ENCODE peak calls at places on chromosome 9, in seven cellular contexts. One of them, this sample, is unnamed. For H3K27me3, the result is how much of the 10 kb centered on the place peaks cover.

GRCh38 chr9:94796687-94797086 is 70.2 kb downstream of the AOPEP start:
- DNase-seq in K562: no peak
- DNase-seq in uterus: no peak
- DNase-seq in left ventricle myocardium inferior: no peak
- DNase-seq in HepG2: no peak
- DNase-seq in SJCRH30: no peak
- DNase-seq in mammary epithelial cell: no peak
- DNase-seq in this sample: no peak

GRCh38 chr9:129412814-129413536 is 207.9 kb downstream of the C9orf50 start:
- DNase-seq in SJCRH30: peak
- DNase-seq in HepG2: no peak
- DNase-seq in uterus: peak
- DNase-seq in left ventricle myocardium inferior: peak
- DNase-seq in mammary epithelial cell: peak
- DNase-seq in K562: peak
- DNase-seq in this sample: peak

GRCh38 chr9:734831-735511 is 106.5 kb upstream of the DMRT1 start:
- DNase-seq in mammary epithelial cell: peak
- DNase-seq in left ventricle myocardium inferior: no peak
- DNase-seq in SJCRH30: peak
- DNase-seq in uterus: peak
- DNase-seq in HepG2: peak
- DNase-seq in K562: no peak
- DNase-seq in this sample: peak

GRCh38 chr9:125747053-125747764 is at the start of gene PBX3:
- DNase-seq in left ventricle myocardium inferior: peak
- DNase-seq in HepG2: no peak
- DNase-seq in SJCRH30: peak
- DNase-seq in uterus: peak
- DNase-seq in K562: peak
- DNase-seq in mammary epithelial cell: peak
- DNase-seq in this sample: peak

GRCh38 chr9:97806721-97807120 is 46.3 kb upstream of the FOXE1 start:
- DNase-seq in K562: no peak
- DNase-seq in uterus: no peak
- DNase-seq in HepG2: no peak
- DNase-seq in mammary epithelial cell: no peak
- DNase-seq in left ventricle myocardium inferior: no peak
- DNase-seq in SJCRH30: no peak
- DNase-seq in this sample: no peak

GRCh38 chr9:22208846-22209585 is 199.9 kb upstream of the CDKN2B start:
- DNase-seq in mammary epithelial cell: peak
- DNase-seq in HepG2: no peak
- DNase-seq in left ventricle myocardium inferior: no peak
- DNase-seq in K562: no peak
- DNase-seq in uterus: no peak
- DNase-seq in SJCRH30: no peak
- DNase-seq in this sample: no peak

GRCh38 chr9:37968228-37968672 is 64.3 kb upstream of the SLC25A51 start:
- DNase-seq in uterus: no peak
- DNase-seq in K562: peak
- DNase-seq in mammary epithelial cell: peak
- DNase-seq in SJCRH30: no peak
- DNase-seq in left ventricle myocardium inferior: no peak
- DNase-seq in HepG2: peak
- DNase-seq in this sample: no peak

GRCh38 chr9:89427621-89428221 is 70.2 kb downstream of the SEMA4D start:
- DNase-seq in left ventricle myocardium inferior: no peak
- DNase-seq in uterus: no peak
- DNase-seq in HepG2: no peak
- DNase-seq in mammary epithelial cell: no peak
- DNase-seq in SJCRH30: no peak
- DNase-seq in K562: no peak
- DNase-seq in this sample: no peak

GRCh38 chr9:34989056-34989945 is at the start of gene DNAJB5:
- DNase-seq in K562: peak
- DNase-seq in mammary epithelial cell: peak
- DNase-seq in SJCRH30: peak
- DNase-seq in uterus: peak
- DNase-seq in left ventricle myocardium inferior: peak
- DNase-seq in HepG2: peak
- DNase-seq in this sample: peak

GRCh38 chr9:68507098-68507795 is 33.4 kb downstream of the TMEM252 start:
- DNase-seq in K562: peak
- DNase-seq in mammary epithelial cell: peak
- DNase-seq in left ventricle myocardium inferior: no peak
- DNase-seq in uterus: no peak
- DNase-seq in SJCRH30: peak
- DNase-seq in HepG2: no peak
- DNase-seq in this sample: no peak

GRCh38 chr9:34603610-34604231 is 8.2 kb downstream of the RPP25L start:
- DNase-seq in HepG2: peak
- DNase-seq in K562: peak
- DNase-seq in mammary epithelial cell: peak
- DNase-seq in left ventricle myocardium inferior: peak
- DNase-seq in uterus: peak
- DNase-seq in SJCRH30: peak
- DNase-seq in this sample: peak

GRCh38 chr9:95506692-95507455 is 9.9 kb downstream of the PTCH1 start:
- DNase-seq in mammary epithelial cell: peak
- DNase-seq in HepG2: peak
- DNase-seq in left ventricle myocardium inferior: peak
- DNase-seq in uterus: peak
- DNase-seq in K562: peak
- DNase-seq in SJCRH30: peak
- DNase-seq in this sample: peak

GRCh38 chr9:126480810-126481209 is 132.9 kb upstream of the LMX1B start:
- DNase-seq in HepG2: no peak
- DNase-seq in K562: no peak
- DNase-seq in left ventricle myocardium inferior: no peak
- DNase-seq in mammary epithelial cell: no peak
- DNase-seq in SJCRH30: no peak
- DNase-seq in uterus: no peak
- DNase-seq in this sample: no peak

GRCh38 chr9:125761685-125762084 is 14.5 kb downstream of the PBX3 start:
- DNase-seq in HepG2: no peak
- DNase-seq in mammary epithelial cell: no peak
- DNase-seq in SJCRH30: no peak
- DNase-seq in K562: no peak
- DNase-seq in uterus: no peak
- DNase-seq in left ventricle myocardium inferior: no peak
- DNase-seq in this sample: no peak

GRCh38 chr9:530681-531080 is 310.8 kb upstream of the DMRT1 start:
- DNase-seq in left ventricle myocardium inferior: peak
- DNase-seq in uterus: no peak
- DNase-seq in K562: no peak
- DNase-seq in mammary epithelial cell: peak
- DNase-seq in SJCRH30: no peak
- DNase-seq in HepG2: no peak
- DNase-seq in this sample: peak

GRCh38 chr9:12511726-12512125 is 181.5 kb upstream of the TYRP1 start:
- DNase-seq in K562: no peak
- DNase-seq in mammary epithelial cell: no peak
- DNase-seq in HepG2: no peak
- DNase-seq in left ventricle myocardium inferior: no peak
- DNase-seq in uterus: no peak
- DNase-seq in SJCRH30: no peak
- DNase-seq in this sample: no peak

GRCh38 chr9:75185585-75186170 is 97.4 kb downstream of the OSTF1 start:
- DNase-seq in left ventricle myocardium inferior: no peak
- DNase-seq in SJCRH30: peak
- DNase-seq in mammary epithelial cell: no peak
- DNase-seq in HepG2: peak
- DNase-seq in uterus: no peak
- DNase-seq in K562: peak
- DNase-seq in this sample: peak

GRCh38 chr9:98040212-98040611 is 16.3 kb upstream of the NANS start:
- DNase-seq in HepG2: no peak
- DNase-seq in uterus: no peak
- DNase-seq in K562: no peak
- DNase-seq in mammary epithelial cell: no peak
- DNase-seq in SJCRH30: no peak
- DNase-seq in left ventricle myocardium inferior: no peak
- DNase-seq in this sample: no peak

GRCh38 chr9:34954225-34954624 is 3.9 kb upstream of the PHF24 start:
- DNase-seq in K562: no peak
- DNase-seq in HepG2: no peak
- DNase-seq in SJCRH30: no peak
- DNase-seq in mammary epithelial cell: no peak
- DNase-seq in uterus: no peak
- DNase-seq in left ventricle myocardium inferior: no peak
- DNase-seq in this sample: no peak

GRCh38 chr9:7974335-7975005 is 174.9 kb upstream of the DMAC1 start:
- DNase-seq in mammary epithelial cell: no peak
- DNase-seq in uterus: no peak
- DNase-seq in SJCRH30: no peak
- DNase-seq in HepG2: no peak
- DNase-seq in left ventricle myocardium inferior: no peak
- DNase-seq in K562: no peak
- DNase-seq in this sample: no peak

GRCh38 chr9:120937596-120937995 is 11.0 kb upstream of the TRAF1 start:
- DNase-seq in HepG2: no peak
- DNase-seq in mammary epithelial cell: no peak
- DNase-seq in K562: no peak
- DNase-seq in uterus: no peak
- DNase-seq in left ventricle myocardium inferior: no peak
- DNase-seq in SJCRH30: no peak
- DNase-seq in this sample: no peak

GRCh38 chr9:17082343-17082742 is 52.5 kb upstream of the CNTLN start:
- DNase-seq in HepG2: no peak
- DNase-seq in SJCRH30: peak
- DNase-seq in K562: no peak
- DNase-seq in mammary epithelial cell: peak
- DNase-seq in left ventricle myocardium inferior: no peak
- DNase-seq in uterus: peak
- DNase-seq in this sample: peak

GRCh38 chr9:108400267-108400666 is 455.5 kb downstream of the ACTL7B start:
- DNase-seq in SJCRH30: no peak
- DNase-seq in mammary epithelial cell: no peak
- DNase-seq in left ventricle myocardium inferior: no peak
- DNase-seq in K562: no peak
- DNase-seq in HepG2: no peak
- DNase-seq in uterus: no peak
- DNase-seq in this sample: no peak

GRCh38 chr9:105413486-105414068 is 34.3 kb upstream of the FSD1L start:
- DNase-seq in left ventricle myocardium inferior: no peak
- DNase-seq in K562: no peak
- DNase-seq in SJCRH30: peak
- DNase-seq in HepG2: peak
- DNase-seq in mammary epithelial cell: peak
- DNase-seq in uterus: peak
- DNase-seq in this sample: no peak

GRCh38 chr9:73143606-73144328 is 7.9 kb upstream of the ANXA1 start:
- DNase-seq in uterus: no peak
- DNase-seq in SJCRH30: peak
- DNase-seq in K562: no peak
- DNase-seq in mammary epithelial cell: peak
- DNase-seq in left ventricle myocardium inferior: no peak
- DNase-seq in HepG2: no peak
- DNase-seq in this sample: no peak

DNA sequence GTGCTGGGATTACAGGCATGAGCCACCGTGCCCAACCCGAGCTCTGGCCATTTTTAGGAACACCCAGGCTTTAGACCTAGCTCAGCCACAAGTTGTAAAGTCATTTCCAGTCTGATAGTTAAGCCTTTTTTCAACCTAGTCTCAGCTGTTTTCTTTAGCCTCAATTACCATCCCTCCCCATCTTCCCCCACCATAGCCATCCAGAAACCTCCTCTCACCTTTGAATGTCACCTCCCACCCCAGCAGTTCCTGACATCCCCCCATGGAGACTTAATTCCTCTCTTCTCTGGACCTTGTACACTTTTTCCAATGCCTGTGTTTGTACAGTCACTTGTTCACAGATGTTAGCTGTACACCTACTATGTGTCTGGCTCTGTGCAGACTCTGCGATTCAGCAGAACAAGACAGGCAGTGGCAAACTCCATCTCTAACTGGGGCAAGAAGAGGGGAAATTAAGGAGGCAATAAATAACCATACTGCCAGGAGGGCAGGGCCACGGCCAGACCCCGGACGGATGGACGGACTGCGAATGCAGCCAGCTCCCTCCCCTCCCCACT is 29.9 kb upstream of the CRB2 start:
- DNase-seq in K562: no peak
- DNase-seq in uterus: no peak
- DNase-seq in left ventricle myocardium inferior: no peak
- DNase-seq in mammary epithelial cell: no peak
- DNase-seq in HepG2: no peak
- DNase-seq in SJCRH30: no peak
- DNase-seq in this sample: no peak
- H3K4me3 ChIP-seq in K562: no peak
- H3K4me3 ChIP-seq in uterus: no peak
- H3K4me3 ChIP-seq in left ventricle myocardium inferior: no peak
- H3K4me3 ChIP-seq in mammary epithelial cell: no peak
- H3K4me3 ChIP-seq in HepG2: no peak
- H3K4me3 ChIP-seq in SJCRH30: no peak
- H3K4me3 ChIP-seq in this sample: no peak

GRCh38 chr9:133580971-133581370 is 28.2 kb downstream of the FAM163B start:
- DNase-seq in SJCRH30: no peak
- DNase-seq in left ventricle myocardium inferior: no peak
- DNase-seq in uterus: no peak
- DNase-seq in HepG2: no peak
- DNase-seq in K562: no peak
- DNase-seq in mammary epithelial cell: no peak
- DNase-seq in this sample: peak
- H3K27me3 ChIP-seq in SJCRH30: under half
- H3K27me3 ChIP-seq in left ventricle myocardium inferior: under half
- H3K27me3 ChIP-seq in uterus: under half
- H3K27me3 ChIP-seq in HepG2: half or more
- H3K27me3 ChIP-seq in K562: under half
- H3K27me3 ChIP-seq in mammary epithelial cell: under half
- H3K27me3 ChIP-seq in this sample: under half

GRCh38 chr9:117462926-117463325 is 48.1 kb upstream of the ASTN2 start:
- DNase-seq in left ventricle myocardium inferior: no peak
- DNase-seq in uterus: no peak
- DNase-seq in SJCRH30: peak
- DNase-seq in K562: no peak
- DNase-seq in HepG2: no peak
- DNase-seq in mammary epithelial cell: no peak
- DNase-seq in this sample: no peak
- H3K27ac ChIP-seq in left ventricle myocardium inferior: no peak
- H3K27ac ChIP-seq in uterus: no peak
- H3K27ac ChIP-seq in SJCRH30: peak
- H3K27ac ChIP-seq in K562: no peak
- H3K27ac ChIP-seq in HepG2: no peak
- H3K27ac ChIP-seq in mammary epithelial cell: no peak
- H3K27ac ChIP-seq in this sample: no peak

GRCh38 chr9:136942112-136942880 is 2.2 kb downstream of the FBXW5 start:
- DNase-seq in mammary epithelial cell: no peak
- DNase-seq in K562: peak
- DNase-seq in HepG2: no peak
- DNase-seq in left ventricle myocardium inferior: peak
- DNase-seq in uterus: no peak
- DNase-seq in SJCRH30: no peak
- DNase-seq in this sample: peak
- H3K4me3 ChIP-seq in mammary epithelial cell: no peak
- H3K4me3 ChIP-seq in K562: no peak
- H3K4me3 ChIP-seq in HepG2: no peak
- H3K4me3 ChIP-seq in left ventricle myocardium inferior: peak
- H3K4me3 ChIP-seq in uterus: no peak
- H3K4me3 ChIP-seq in SJCRH30: no peak
- H3K4me3 ChIP-seq in this sample: no peak

GRCh38 chr9:137139468-137140150 is 655 bp downstream of the GRIN1 start:
- DNase-seq in HepG2: no peak
- DNase-seq in SJCRH30: no peak
- DNase-seq in K562: no peak
- DNase-seq in left ventricle myocardium inferior: no peak
- DNase-seq in mammary epithelial cell: no peak
- DNase-seq in uterus: no peak
- DNase-seq in this sample: no peak
- H3K27me3 ChIP-seq in HepG2: half or more
- H3K27me3 ChIP-seq in SJCRH30: under half
- H3K27me3 ChIP-seq in K562: under half
- H3K27me3 ChIP-seq in left ventricle myocardium inferior: half or more
- H3K27me3 ChIP-seq in mammary epithelial cell: under half
- H3K27me3 ChIP-seq in uterus: under half
- H3K27me3 ChIP-seq in this sample: under half

This sample was measured in right cardiac atrium.